ENCODE peak calls at places on chromosomes 11 and 22, in nine cellular contexts. J, B, H, T, F, R, D, I and O are unnamed samples.

GRCh38 chr11:118263109-118263508 is 988 bp downstream of the MPZL2 start:
- DNase-seq in J (no peak), T (no peak), D (no peak), R (no peak), H (no peak), I (no peak), B (no peak), F (no peak), O (no peak)

GRCh38 chr22:24695958-24696511 is 78.5 kb downstream of the PIWIL3 start:
- DNase-seq in I (peak; percentile 30), T (no peak), J (peak; percentile 71), B (no peak), R (no peak), F (peak; percentile 83), H (no peak), D (peak; percentile 69), O (no peak)

GRCh38 chr11:82814379-82814778 is 80.7 kb upstream of the FAM181B start:
- DNase-seq in R (no peak), T (no peak), J (peak; percentile 15), F (peak; percentile 47), I (no peak), B (no peak), H (no peak), D (no peak), O (no peak)

GRCh38 chr11:32448232-32448631 is 12.9 kb upstream of the WT1 start:
- DNase-seq in B (no peak), D (no peak), F (peak; percentile 72), H (no peak), R (peak; percentile 6), J (peak; percentile 79), I (peak; percentile 69), T (peak; percentile 49), O (peak; percentile 18)

GRCh38 chr11:119615003-119615878 is 113.8 kb downstream of the NECTIN1 start:
- DNase-seq in J (no peak), B (peak; percentile 78), H (no peak), T (peak; percentile 47), F (no peak), D (peak; percentile 90), R (peak; percentile 56), I (no peak), O (no peak)

GRCh38 chr11:91997178-91997577 is 227.4 kb upstream of the FAT3 start:
- DNase-seq in B (no peak), H (no peak), I (no peak), F (no peak), T (no peak), J (no peak), D (no peak), R (no peak), O (peak; percentile 6)

GRCh38 chr11:95134491-95134890 is 44.8 kb downstream of the ENDOD1 start:
- DNase-seq in J (no peak), F (no peak), H (no peak), I (no peak), B (peak; percentile 99), D (peak; percentile 51), T (no peak), R (peak; percentile 65), O (no peak)

GRCh38 chr22:50221410-50222300 is 20.8 kb downstream of the SELENOO start:
- DNase-seq in D (no peak), J (no peak), B (no peak), H (no peak), R (no peak), T (no peak), I (no peak), F (peak; percentile 63), O (no peak)

GRCh38 chr22:19523240-19524169 is 705 bp downstream of the CLDN5 start:
- DNase-seq in I (no peak), D (peak; percentile 9), H (no peak), J (peak; percentile 86), B (peak; percentile 26), F (peak; percentile 87), R (no peak), T (peak; percentile 17), O (no peak)

GRCh38 chr11:86692317-86692716 is 19.9 kb upstream of the ME3 start:
- DNase-seq in J (no peak), D (peak; percentile 42), B (peak; percentile 27), I (no peak), T (no peak), H (no peak), R (no peak), F (no peak), O (no peak)

GRCh38 chr11:44673691-44674090 is 53.1 kb upstream of the TSPAN18 start:
- DNase-seq in D (no peak), I (no peak), J (no peak), T (no peak), H (no peak), B (no peak), F (no peak), R (no peak), O (no peak)

GRCh38 chr22:43150731-43151206 is 590 bp upstream of the TSPO start:
- DNase-seq in T (no peak), R (no peak), I (no peak), D (no peak), F (no peak), B (no peak), J (no peak), H (no peak), O (no peak)
- H3K4me3 ChIP-seq in T (peak overlapping the region; percentile 69), R (peak overlapping the region; percentile 90), I (peak overlapping the region; percentile 54), D (peak overlapping the region; percentile 51), F (no peak overlapping the region), B (peak overlapping the region; percentile 68), J (peak overlapping the region; percentile 65), H (no peak overlapping the region), O (peak overlapping the region; percentile 52)

DNA sequence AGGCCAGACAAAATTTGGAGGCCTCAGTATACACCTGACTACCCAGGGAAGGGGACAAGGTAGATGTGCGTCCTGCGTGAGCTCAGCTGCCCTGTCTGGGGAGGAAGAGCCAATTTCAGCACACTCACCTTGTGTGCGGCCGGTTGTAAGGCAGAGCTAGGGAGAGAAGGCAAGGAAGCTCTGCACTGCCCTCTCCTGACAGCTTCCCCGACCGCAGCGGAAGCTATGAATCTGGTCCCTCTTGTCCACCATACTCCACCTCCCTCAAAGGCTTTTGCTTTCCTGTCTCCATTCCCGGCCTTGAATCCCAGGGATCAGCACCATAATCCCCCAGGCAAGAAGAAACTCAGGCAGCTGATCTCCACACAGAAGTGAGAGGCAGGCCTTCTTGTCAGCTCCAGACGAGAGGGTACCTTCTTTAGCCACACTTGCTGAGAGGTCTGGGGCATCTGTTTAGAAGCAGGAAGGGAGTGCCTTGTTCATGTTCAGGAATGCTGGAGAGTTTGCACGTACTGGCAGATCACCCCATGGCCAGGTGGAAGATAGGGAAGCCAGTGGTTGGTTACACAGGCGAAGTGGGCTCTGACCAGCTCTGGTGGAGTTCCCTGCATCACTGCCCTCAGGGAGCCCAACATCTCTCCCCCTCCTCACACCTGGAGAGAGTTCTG is 62.5 kb downstream of the FEZ1 start:
- DNase-seq in I (peak; percentile 79), H (no peak), J (peak; percentile 89), F (peak; percentile 92), D (peak; percentile 66), R (peak; percentile 7), T (peak; percentile 58), B (peak; percentile 60), O (peak; percentile 34)
- TF ChIP-seq CTCF in I (peak; percentile 85), H (no peak), J (peak; percentile 60), F (peak; percentile 86), D (peak; percentile 61), R (peak; percentile 64), T (peak; percentile 61), B (peak; percentile 75), O (peak; percentile 83)

DNA sequence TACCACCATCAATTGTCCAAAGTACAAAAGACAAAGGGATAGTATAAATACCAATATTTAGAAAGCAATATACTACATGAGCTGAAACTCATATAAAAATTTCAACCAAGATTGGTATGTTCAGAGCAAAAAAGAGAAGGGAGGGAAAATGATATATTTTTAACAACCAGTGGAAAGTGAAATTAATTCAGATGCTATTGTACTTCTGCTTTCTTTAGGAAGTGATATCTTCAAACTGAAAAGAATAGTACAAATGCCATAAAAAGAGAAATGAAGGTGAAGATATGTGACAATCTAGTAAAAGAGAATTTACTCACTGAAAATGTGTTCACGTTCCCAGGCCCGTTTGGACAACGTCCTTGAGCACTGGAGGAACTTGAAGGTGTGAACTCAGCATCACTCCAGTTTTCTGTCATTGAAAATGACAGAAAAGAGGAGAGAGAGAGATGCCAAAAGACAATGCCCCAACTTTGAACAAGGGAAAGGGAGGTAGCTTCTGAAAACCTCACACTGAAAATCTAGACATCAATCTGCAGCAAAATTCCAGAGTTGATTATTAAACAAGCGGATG is 47.5 kb downstream of the SC5D start:
- DNase-seq in H (no peak), R (no peak), D (no peak), T (peak; percentile 67), J (no peak), B (no peak), F (no peak), I (no peak), O (no peak)
- H3K4me3 ChIP-seq in H (no peak overlapping the region), R (no peak overlapping the region), D (no peak overlapping the region), T (no peak overlapping the region), J (no peak overlapping the region), B (no peak overlapping the region), F (no peak overlapping the region), I (no peak overlapping the region), O (no peak overlapping the region)

GRCh38 chr22:20549232-20549841 is 41.9 kb downstream of the MED15 start:
- DNase-seq in J (peak; percentile 26), B (no peak), R (no peak), F (no peak), I (no peak), D (no peak), H (peak; percentile 72), T (no peak), O (no peak)
- TF ChIP-seq CTCF in J (no peak), B (no peak), R (no peak), F (no peak), I (no peak), D (no peak), H (no peak), T (no peak), O (no peak)

DNA sequence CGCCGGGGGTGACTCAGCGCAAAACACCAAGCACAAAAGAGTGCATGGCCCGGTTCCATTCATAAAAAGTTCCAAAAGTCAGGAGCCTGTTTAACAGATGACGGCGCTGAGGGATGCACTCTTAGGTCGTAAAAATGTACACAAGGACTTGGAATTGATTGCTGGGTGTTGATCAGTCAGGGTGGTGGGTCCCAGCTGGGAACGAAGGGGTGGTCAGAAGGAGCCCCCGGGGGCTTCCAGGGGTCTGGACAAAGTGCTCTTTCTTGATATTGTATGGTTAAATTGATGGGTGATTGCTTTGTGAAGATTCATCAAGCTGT is 20.7 kb downstream of the IFITM10 start:
- DNase-seq in B (no peak), I (no peak), T (no peak), D (no peak), F (no peak), R (no peak), H (no peak), J (no peak), O (no peak)
- H3K4me3 ChIP-seq in B (no peak overlapping the region), I (no peak overlapping the region), T (no peak overlapping the region), D (no peak overlapping the region), F (no peak overlapping the region), R (no peak overlapping the region), H (no peak overlapping the region), J (no peak overlapping the region), O (no peak overlapping the region)

GRCh38 chr22:40679964-40680818 is 907 bp downstream of the MCHR1 start:
- DNase-seq in F (peak; percentile 72), R (no peak), B (no peak), H (no peak), J (peak; percentile 31), I (no peak), T (no peak), D (peak; percentile 31), O (no peak)
- TF ChIP-seq CTCF in F (peak; percentile 59), R (peak; percentile 17), B (no peak), H (no peak), J (no peak), I (no peak), T (no peak), D (no peak), O (no peak)